ENCODE peak calls at places on chromosomes 3 and 15, in nine cellular contexts. D is NCI-H1092 treated with DMSO at 0.1 percent for 48 hours; Y is NB4; G is ELR; F is activated CD4-positive, alpha-beta T cell treated with anti-CD3 and anti-CD28 coated beads for 1 hour; T is pons; P is OCI-LY7; M is AG20443; V is GM12865. W is an unnamed sample.

GRCh38 chr3:13172644-13173013 is 99.4 kb upstream of the IQSEC1 start:
- DNase-seq in D (no peak), Y (no peak), G (no peak), F (no peak), T (no peak), P (no peak), M (no peak), V (no peak), W (no peak)

GRCh38 chr3:159565313-159565712 is 423.3 kb upstream of the IL12A start:
- DNase-seq in D (no peak), Y (no peak), G (peak), F (no peak), T (no peak), P (no peak), M (no peak), V (no peak), W (no peak)

GRCh38 chr15:49225572-49226281 is 55.7 kb downstream of the GALK2 start:
- DNase-seq in D (no peak), Y (peak), G (peak), F (no peak), T (peak), P (no peak), M (no peak), V (no peak), W (peak)

GRCh38 chr3:185175370-185175987 is 22.6 kb upstream of the C3orf70 start:
- DNase-seq in D (peak), Y (peak), G (no peak), F (no peak), T (peak), P (no peak), M (peak), V (peak), W (no peak)

GRCh38 chr3:145704020-145704419 is 457.0 kb downstream of the PLOD2 start:
- DNase-seq in D (no peak), Y (no peak), G (no peak), F (no peak), T (no peak), P (no peak), M (no peak), V (no peak), W (no peak)

GRCh38 chr15:70088887-70089691 is 8.6 kb downstream of the TLE3 start:
- DNase-seq in D (no peak), Y (no peak), G (no peak), F (no peak), T (no peak), P (no peak), M (peak), V (no peak), W (peak)

GRCh38 chr3:141275973-141276372 is 44.3 kb downstream of the PXYLP1 start:
- DNase-seq in D (peak), Y (peak), G (peak), F (no peak), T (no peak), P (no peak), M (no peak), V (no peak), W (peak)

GRCh38 chr3:73433681-73434080 is 191.1 kb downstream of the PDZRN3 start:
- DNase-seq in D (no peak), Y (no peak), G (no peak), F (no peak), T (no peak), P (no peak), M (no peak), V (no peak), W (no peak)

GRCh38 chr15:73908822-73909122 is 17.5 kb upstream of the LOXL1 start:
- DNase-seq in D (no peak), Y (no peak), G (no peak), F (no peak), T (no peak), P (no peak), M (no peak), V (no peak), W (no peak)

GRCh38 chr3:76490064-76490463 is 549.8 kb upstream of the ROBO2 start:
- DNase-seq in D (no peak), Y (no peak), G (no peak), F (no peak), T (no peak), P (no peak), M (no peak), V (no peak), W (no peak)

GRCh38 chr3:174644287-174644686 is 214.8 kb upstream of the NAALADL2 start:
- DNase-seq in D (no peak), Y (no peak), G (no peak), F (no peak), T (no peak), P (no peak), M (no peak), V (no peak), W (no peak)

GRCh38 chr3:42036483-42036823 is 54.7 kb upstream of the TRAK1 start:
- DNase-seq in D (no peak), Y (no peak), G (peak), F (no peak), T (no peak), P (no peak), M (peak), V (peak), W (peak)

GRCh38 chr15:42194502-42194901 is 13.6 kb downstream of the VPS39 start:
- DNase-seq in D (no peak), Y (peak), G (peak), F (no peak), T (no peak), P (no peak), M (no peak), V (no peak), W (peak)

GRCh38 chr3:144045766-144046165 is 74.1 kb downstream of the DIPK2A start:
- DNase-seq in D (no peak), Y (no peak), G (peak), F (no peak), T (no peak), P (no peak), M (no peak), V (no peak), W (peak)

GRCh38 chr3:79258479-79258878 is 509.3 kb downstream of the ROBO1 start:
- DNase-seq in D (no peak), Y (no peak), G (no peak), F (no peak), T (no peak), P (no peak), M (peak), V (no peak), W (peak)

GRCh38 chr3:26719148-26719547 is 96.6 kb downstream of the LRRC3B start:
- DNase-seq in D (no peak), Y (no peak), G (no peak), F (no peak), T (no peak), P (no peak), M (no peak), V (no peak), W (no peak)

GRCh38 chr3:182682263-182683229 is 110.8 kb upstream of the ATP11B start:
- DNase-seq in D (peak), Y (peak), G (peak), F (peak), T (no peak), P (peak), M (peak), V (peak), W (peak)

GRCh38 chr3:34237946-34238345 is 439.5 kb downstream of the PDCD6IP start:
- DNase-seq in D (no peak), Y (no peak), G (no peak), F (no peak), T (no peak), P (no peak), M (no peak), V (no peak), W (no peak)

W was measured in GM23248.